ENCODE peak calls at places on chromosomes 3 and 15, in five cellular contexts. One of them, this sample, is unnamed.

GRCh38 chr3:171417813-171418212 is 42.4 kb downstream of the TNIK start:
- DNase-seq in EH: peak
- DNase-seq in H7: no peak
- DNase-seq in mesothelial cell of epicardium: no peak
- DNase-seq in HCEC 1CT: peak
- DNase-seq in this sample: no peak

GRCh38 chr3:25831578-25831977 is 41.7 kb downstream of the OXSM start:
- DNase-seq in EH: peak
- DNase-seq in H7: no peak
- DNase-seq in mesothelial cell of epicardium: no peak
- DNase-seq in HCEC 1CT: peak
- DNase-seq in this sample: no peak

GRCh38 chr15:77695548-77695947 is 62.8 kb upstream of the LINGO1 start:
- DNase-seq in EH: no peak
- DNase-seq in H7: no peak
- DNase-seq in mesothelial cell of epicardium: no peak
- DNase-seq in HCEC 1CT: no peak
- DNase-seq in this sample: no peak

GRCh38 chr15:45179221-45179985 is 8.4 kb downstream of the SHF start:
- DNase-seq in EH: peak
- DNase-seq in H7: peak
- DNase-seq in mesothelial cell of epicardium: no peak
- DNase-seq in HCEC 1CT: peak
- DNase-seq in this sample: peak

GRCh38 chr3:123499316-123499715 is 50.4 kb upstream of the ADCY5 start:
- DNase-seq in EH: peak
- DNase-seq in H7: no peak
- DNase-seq in mesothelial cell of epicardium: no peak
- DNase-seq in HCEC 1CT: peak
- DNase-seq in this sample: no peak

GRCh38 chr3:140433431-140433830 is 244.4 kb upstream of the TRIM42 start:
- DNase-seq in EH: no peak
- DNase-seq in H7: no peak
- DNase-seq in mesothelial cell of epicardium: no peak
- DNase-seq in HCEC 1CT: no peak
- DNase-seq in this sample: no peak

GRCh38 chr3:56682458-56683121 is 475 bp downstream of the TASOR start:
- DNase-seq in EH: peak
- DNase-seq in H7: no peak
- DNase-seq in mesothelial cell of epicardium: peak
- DNase-seq in HCEC 1CT: peak
- DNase-seq in this sample: peak

GRCh38 chr15:71800835-71801745 is 9.3 kb upstream of the NR2E3 start:
- DNase-seq in EH: peak
- DNase-seq in H7: peak
- DNase-seq in mesothelial cell of epicardium: peak
- DNase-seq in HCEC 1CT: peak
- DNase-seq in this sample: no peak

GRCh38 chr3:126109860-126110235 is 25.9 kb upstream of the SLC41A3 start:
- DNase-seq in EH: no peak
- DNase-seq in H7: peak
- DNase-seq in mesothelial cell of epicardium: peak
- DNase-seq in HCEC 1CT: no peak
- DNase-seq in this sample: no peak